ENCODE peak calls at places on chromosomes 7 and 10, in six cellular contexts. S is cardiac fibroblast; U is B cell; G is neural crest cell; Y is pancreas; Z is CD4-positive, alpha-beta T cell. N is an unnamed sample.
A peak's percentile ranks its signal among the peaks of the same experiment; 100 is the strongest.

GRCh38 chr10:29826801-29827200 is 192.0 kb upstream of the SVIL start:
- DNase-seq in Z (no peak), U (no peak), G (no peak), Y (no peak), S (no peak), N (no peak)

GRCh38 chr7:139004321-139005075 is 23.3 kb upstream of the KIAA1549 start:
- DNase-seq in Z (no peak), U (no peak), Y (no peak), G (no peak), S (no peak), N (no peak)

GRCh38 chr10:128318868-128319267 is 192.6 kb upstream of the MKI67 start:
- DNase-seq in U (no peak), G (no peak), Z (no peak), S (no peak), Y (no peak), N (no peak)

GRCh38 chr10:132653721-132654120 is 116.1 kb downstream of the INPP5A start:
- DNase-seq in G (no peak), U (no peak), S (no peak), Z (no peak), Y (peak; percentile 48), N (no peak)

GRCh38 chr10:129390147-129390546 is 76.9 kb upstream of the MGMT start:
- DNase-seq in U (no peak), Z (no peak), S (no peak), G (no peak), Y (no peak), N (no peak)

GRCh38 chr10:114100848-114101741 is 57.4 kb downstream of the ADRB1 start:
- DNase-seq in Z (no peak), G (no peak), S (peak; percentile 46), Y (peak; percentile 63), U (peak; percentile 40), N (peak; percentile 36)

GRCh38 chr7:158827411-158828342 is 1.6 kb downstream of the ESYT2 start:
- DNase-seq in S (peak; percentile 50), Z (no peak), Y (no peak), G (no peak), U (peak; percentile 39), N (peak; percentile 17)

GRCh38 chr7:158113321-158114025 is 474.1 kb downstream of the PTPRN2 start:
- DNase-seq in U (no peak), G (no peak), S (no peak), Y (no peak), Z (no peak), N (no peak)

GRCh38 chr7:104363355-104363754 is 35.0 kb downstream of the LHFPL3 start:
- DNase-seq in U (no peak), Y (no peak), Z (no peak), G (no peak), S (no peak), N (no peak)

GRCh38 chr10:1477578-1477977 is 259.7 kb downstream of the ADARB2 start:
- DNase-seq in Z (no peak), G (no peak), U (no peak), Y (no peak), S (no peak), N (no peak)

GRCh38 chr10:74400186-74400585 is 249.2 kb downstream of the ADK start:
- DNase-seq in S (no peak), Y (no peak), G (no peak), U (no peak), Z (no peak), N (no peak)

GRCh38 chr7:12648704-12649261 is 38.6 kb upstream of the ARL4A start:
- DNase-seq in U (no peak), S (no peak), Z (no peak), G (no peak), Y (no peak), N (no peak)

GRCh38 chr10:78013564-78013963 is 15.8 kb downstream of the POLR3A start:
- DNase-seq in Z (no peak), U (no peak), S (no peak), G (no peak), Y (no peak), N (no peak)

GRCh38 chr10:71512794-71513379 is 116.2 kb downstream of the CDH23 start:
- DNase-seq in G (no peak), Y (no peak), U (no peak), Z (no peak), S (no peak), N (no peak)

GRCh38 chr10:63003816-63004453 is 129.2 kb upstream of the NRBF2 start:
- DNase-seq in S (no peak), U (peak; percentile 4), G (no peak), Z (no peak), Y (no peak), N (no peak)

GRCh38 chr7:109549461-109549860 is 979.8 kb downstream of the DNAJB9 start:
- DNase-seq in G (no peak), S (peak; percentile 15), Y (no peak), Z (no peak), U (no peak), N (no peak)

GRCh38 chr7:151851782-151852181 is 25.1 kb downstream of the PRKAG2 start:
- DNase-seq in G (no peak), Y (peak; percentile 53), Z (no peak), S (no peak), U (no peak), N (peak; percentile 21)

GRCh38 chr10:86371116-86371515 is 4.5 kb upstream of the GRID1 start:
- DNase-seq in S (no peak), Y (peak; percentile 17), U (no peak), G (no peak), Z (no peak), N (no peak)

GRCh38 chr10:48605786-48606529 is 1.1 kb upstream of the ARHGAP22 start:
- DNase-seq in Z (no peak), Y (no peak), G (no peak), S (no peak), U (no peak), N (no peak)

GRCh38 chr10:93493162-93493561 is 3.2 kb upstream of the CEP55 start:
- DNase-seq in S (no peak), G (no peak), Y (no peak), U (no peak), Z (no peak), N (no peak)

GRCh38 chr10:74900297-74900696 is 73.9 kb downstream of the KAT6B start:
- DNase-seq in Y (no peak), U (peak; percentile 15), G (no peak), S (no peak), Z (peak; percentile 4), N (peak; percentile 62)

DNA sequence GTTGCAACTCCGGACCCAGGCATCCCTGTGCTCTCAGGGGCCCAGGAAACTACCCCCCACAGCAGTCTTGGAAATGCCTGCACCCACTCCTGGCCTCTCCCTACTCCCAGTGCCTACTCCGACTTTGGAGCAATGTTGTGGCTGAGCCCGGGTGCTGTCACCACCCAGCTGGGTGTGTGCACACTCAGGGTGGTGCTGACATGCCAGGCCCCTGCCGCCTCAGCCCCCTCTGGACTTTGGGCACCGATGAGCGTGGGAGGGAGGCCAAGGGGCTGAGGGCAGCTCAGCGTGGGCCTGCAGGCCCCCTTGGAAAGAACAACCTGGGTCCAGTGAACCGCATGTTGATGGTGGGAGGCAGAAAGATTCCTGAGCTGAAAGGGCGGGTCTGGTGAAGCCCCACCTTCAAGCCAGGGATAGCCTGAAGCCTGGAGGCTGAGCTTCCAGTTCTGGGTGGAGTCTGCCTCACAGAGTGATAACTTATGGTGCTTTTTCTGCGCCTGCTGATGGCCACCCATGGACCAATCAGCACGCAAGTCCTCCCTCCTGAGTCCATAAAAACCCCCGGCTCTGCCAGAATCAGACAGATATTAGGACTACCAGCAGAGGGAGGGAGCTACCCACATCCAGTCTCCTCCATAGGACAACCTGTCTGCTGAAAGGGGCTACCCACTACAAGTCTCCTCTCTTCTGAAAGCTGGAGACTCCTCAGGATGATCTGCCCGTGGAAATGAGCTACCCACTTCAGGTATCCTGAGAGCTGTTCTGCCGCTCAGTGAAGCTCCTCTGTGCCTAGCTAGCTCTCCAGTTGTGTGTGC is 380.4 kb upstream of the SORCS1 start:
- DNase-seq in S (no peak), U (no peak), Z (no peak), Y (no peak), G (no peak), N (no peak)
- TF ChIP-seq CTCF in S (no peak), U (no peak), Z (no peak), Y (no peak), G (no peak), N (no peak)

GRCh38 chr10:76317078-76317477 is 885.7 kb downstream of the LRMDA start:
- DNase-seq in Z (no peak), Y (no peak), S (no peak), U (no peak), G (no peak), N (no peak)

GRCh38 chr10:76311752-76312699 is 880.6 kb downstream of the LRMDA start:
- DNase-seq in G (no peak), Z (no peak), U (no peak), S (peak; percentile 24), Y (no peak), N (peak; percentile 14)

GRCh38 chr10:76318171-76318570 is 886.7 kb downstream of the LRMDA start:
- DNase-seq in S (no peak), G (no peak), Y (no peak), U (no peak), Z (no peak), N (no peak)

GRCh38 chr10:76316234-76316633 is 884.8 kb downstream of the LRMDA start:
- DNase-seq in U (no peak), G (no peak), S (no peak), Y (no peak), Z (no peak), N (no peak)

GRCh38 chr10:76315240-76315639 is 883.8 kb downstream of the LRMDA start:
- DNase-seq in G (no peak), Y (no peak), S (no peak), U (no peak), Z (no peak), N (no peak)
- TF ChIP-seq CTCF in G (no peak), Y (no peak), S (no peak), U (no peak), Z (no peak), N (no peak)

GRCh38 chr7:68425377-68425776 is 1172.9 kb upstream of the AUTS2 start:
- DNase-seq in Y (no peak), S (no peak), U (no peak), Z (no peak), G (no peak), N (no peak)
- TF ChIP-seq CTCF in Y (no peak), S (no peak), U (no peak), Z (no peak), G (peak; percentile 20), N (no peak)

GRCh38 chr7:49102413-49102812 is 178.1 kb downstream of the CDC14C start:
- DNase-seq in Y (no peak), G (no peak), U (no peak), S (no peak), Z (no peak), N (no peak)

GRCh38 chr7:49094866-49095265 is 170.5 kb downstream of the CDC14C start:
- DNase-seq in G (no peak), Y (no peak), Z (no peak), S (no peak), U (no peak), N (no peak)

DNA sequence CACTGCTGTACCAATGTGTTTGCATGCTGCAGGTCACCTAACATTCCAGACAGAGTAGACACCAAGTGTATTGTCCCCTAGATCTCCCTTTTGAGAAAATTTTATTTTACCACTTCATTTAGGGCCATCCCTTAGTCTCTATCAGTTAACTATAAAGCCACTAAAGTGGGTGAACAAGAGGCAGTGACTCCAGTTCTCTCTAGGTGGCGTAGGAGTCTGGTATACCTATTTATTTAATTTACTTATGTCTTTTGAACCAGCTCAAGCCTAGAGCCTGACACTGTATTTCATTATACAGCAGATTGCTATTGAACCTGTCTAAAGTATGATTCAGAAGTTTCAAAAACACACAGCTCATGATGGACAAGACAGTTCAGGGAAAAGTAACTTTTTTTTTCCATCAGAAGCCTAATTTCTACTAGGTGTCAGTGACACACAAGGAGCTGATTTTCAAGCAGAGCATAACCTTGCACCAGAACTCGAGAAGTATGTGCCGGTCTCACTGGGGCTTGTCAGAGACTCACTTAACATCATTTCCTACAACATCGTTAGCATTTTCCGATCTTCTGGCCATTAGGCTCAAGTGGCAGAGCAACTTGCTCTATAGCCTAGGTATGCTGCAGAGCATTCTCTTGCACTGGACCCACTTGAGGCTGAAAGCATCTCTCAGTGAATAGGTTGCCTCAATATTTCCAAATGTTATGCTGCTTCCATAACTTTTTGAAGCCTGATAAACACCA is 175.4 kb downstream of the CDC14C start:
- DNase-seq in Y (no peak), U (no peak), G (no peak), Z (no peak), S (no peak), N (no peak)
- TF ChIP-seq CTCF in Y (no peak), U (no peak), G (peak; percentile 31), Z (no peak), S (no peak), N (no peak)

N was measured in activated CD8-positive, alpha-beta T cell treated with anti-CD3 and anti-CD28 coated beads for 36 hours.